ENCODE peak calls at places on chromosomes 11 and 22, in nine cellular contexts. One of them, this sample, is unnamed.

GRCh38 chr11:96098511-96099241 is 174.8 kb upstream of the MTMR2 start:
- DNase-seq in tibial artery: no peak
- DNase-seq in HCT116: no peak
- DNase-seq in B cell: no peak
- DNase-seq in heart right ventricle: no peak
- DNase-seq in keratinocyte: no peak
- DNase-seq in GM12865: no peak
- DNase-seq in body of pancreas: no peak
- DNase-seq in pancreas: peak
- DNase-seq in this sample: no peak

GRCh38 chr11:70367071-70367470 is 31.3 kb upstream of the CTTN start:
- DNase-seq in body of pancreas: no peak
- DNase-seq in tibial artery: no peak
- DNase-seq in B cell: no peak
- DNase-seq in pancreas: no peak
- DNase-seq in GM12865: no peak
- DNase-seq in heart right ventricle: no peak
- DNase-seq in HCT116: no peak
- DNase-seq in keratinocyte: no peak
- DNase-seq in this sample: peak

GRCh38 chr11:27688076-27688475 is 12.2 kb downstream of the BDNF start:
- DNase-seq in GM12865: no peak
- DNase-seq in keratinocyte: no peak
- DNase-seq in B cell: no peak
- DNase-seq in body of pancreas: no peak
- DNase-seq in HCT116: no peak
- DNase-seq in heart right ventricle: no peak
- DNase-seq in tibial artery: no peak
- DNase-seq in pancreas: no peak
- DNase-seq in this sample: no peak

GRCh38 chr11:13761250-13761649 is 92.8 kb downstream of the FAR1 start:
- DNase-seq in tibial artery: no peak
- DNase-seq in keratinocyte: no peak
- DNase-seq in HCT116: no peak
- DNase-seq in GM12865: no peak
- DNase-seq in heart right ventricle: no peak
- DNase-seq in pancreas: no peak
- DNase-seq in B cell: no peak
- DNase-seq in body of pancreas: no peak
- DNase-seq in this sample: no peak

GRCh38 chr11:132318421-132319157 is 948.2 kb downstream of the NTM start:
- DNase-seq in body of pancreas: no peak
- DNase-seq in GM12865: no peak
- DNase-seq in heart right ventricle: no peak
- DNase-seq in keratinocyte: no peak
- DNase-seq in tibial artery: no peak
- DNase-seq in pancreas: no peak
- DNase-seq in HCT116: no peak
- DNase-seq in B cell: no peak
- DNase-seq in this sample: no peak

GRCh38 chr22:42960146-42960509 is 54.8 kb downstream of the PACSIN2 start:
- DNase-seq in body of pancreas: no peak
- DNase-seq in heart right ventricle: no peak
- DNase-seq in B cell: no peak
- DNase-seq in keratinocyte: no peak
- DNase-seq in GM12865: no peak
- DNase-seq in pancreas: no peak
- DNase-seq in HCT116: no peak
- DNase-seq in tibial artery: no peak
- DNase-seq in this sample: no peak

GRCh38 chr11:129314381-129314780 is 61.3 kb upstream of the BARX2 start:
- DNase-seq in keratinocyte: no peak
- DNase-seq in HCT116: no peak
- DNase-seq in GM12865: no peak
- DNase-seq in tibial artery: no peak
- DNase-seq in B cell: no peak
- DNase-seq in heart right ventricle: no peak
- DNase-seq in body of pancreas: no peak
- DNase-seq in pancreas: no peak
- DNase-seq in this sample: no peak

GRCh38 chr11:108895579-108896480 is 231.0 kb downstream of the DDX10 start:
- DNase-seq in HCT116: no peak
- DNase-seq in body of pancreas: no peak
- DNase-seq in heart right ventricle: no peak
- DNase-seq in pancreas: no peak
- DNase-seq in tibial artery: no peak
- DNase-seq in GM12865: peak
- DNase-seq in B cell: peak
- DNase-seq in keratinocyte: no peak
- DNase-seq in this sample: no peak

GRCh38 chr11:9053631-9054030 is 37.8 kb downstream of the SCUBE2 start:
- DNase-seq in body of pancreas: no peak
- DNase-seq in heart right ventricle: no peak
- DNase-seq in B cell: no peak
- DNase-seq in HCT116: no peak
- DNase-seq in tibial artery: no peak
- DNase-seq in keratinocyte: no peak
- DNase-seq in pancreas: no peak
- DNase-seq in GM12865: no peak
- DNase-seq in this sample: no peak

GRCh38 chr11:104968365-104968855 is at the start of gene CASP4:
- DNase-seq in B cell: peak
- DNase-seq in tibial artery: no peak
- DNase-seq in pancreas: peak
- DNase-seq in keratinocyte: peak
- DNase-seq in heart right ventricle: no peak
- DNase-seq in GM12865: peak
- DNase-seq in HCT116: peak
- DNase-seq in body of pancreas: peak
- DNase-seq in this sample: no peak

GRCh38 chr11:2088746-2089535 is 50.2 kb downstream of the IGF2 start:
- DNase-seq in tibial artery: no peak
- DNase-seq in heart right ventricle: no peak
- DNase-seq in keratinocyte: no peak
- DNase-seq in body of pancreas: no peak
- DNase-seq in pancreas: no peak
- DNase-seq in HCT116: no peak
- DNase-seq in GM12865: no peak
- DNase-seq in B cell: no peak
- DNase-seq in this sample: peak

GRCh38 chr11:124865902-124866851 is 945 bp downstream of the ROBO3 start:
- DNase-seq in body of pancreas: peak
- DNase-seq in GM12865: peak
- DNase-seq in pancreas: peak
- DNase-seq in heart right ventricle: peak
- DNase-seq in B cell: peak
- DNase-seq in HCT116: no peak
- DNase-seq in tibial artery: no peak
- DNase-seq in keratinocyte: no peak
- DNase-seq in this sample: no peak

GRCh38 chr11:45918331-45918941 is 759 bp upstream of the PEX16 start:
- DNase-seq in pancreas: peak
- DNase-seq in keratinocyte: no peak
- DNase-seq in body of pancreas: peak
- DNase-seq in tibial artery: peak
- DNase-seq in B cell: peak
- DNase-seq in GM12865: peak
- DNase-seq in HCT116: no peak
- DNase-seq in heart right ventricle: peak
- DNase-seq in this sample: no peak

GRCh38 chr11:18188796-18189195 is 16.2 kb downstream of the MRGPRX4 start:
- DNase-seq in GM12865: no peak
- DNase-seq in HCT116: no peak
- DNase-seq in pancreas: no peak
- DNase-seq in keratinocyte: no peak
- DNase-seq in tibial artery: no peak
- DNase-seq in heart right ventricle: no peak
- DNase-seq in B cell: no peak
- DNase-seq in body of pancreas: no peak
- DNase-seq in this sample: peak

GRCh38 chr11:36162909-36163434 is 126.3 kb downstream of the COMMD9 start:
- DNase-seq in HCT116: no peak
- DNase-seq in pancreas: no peak
- DNase-seq in tibial artery: no peak
- DNase-seq in keratinocyte: no peak
- DNase-seq in heart right ventricle: peak
- DNase-seq in GM12865: no peak
- DNase-seq in body of pancreas: no peak
- DNase-seq in B cell: no peak
- DNase-seq in this sample: peak

GRCh38 chr11:114477946-114478537 is 38.8 kb downstream of the REXO2 start:
- DNase-seq in tibial artery: no peak
- DNase-seq in keratinocyte: no peak
- DNase-seq in body of pancreas: no peak
- DNase-seq in HCT116: no peak
- DNase-seq in heart right ventricle: no peak
- DNase-seq in pancreas: no peak
- DNase-seq in B cell: no peak
- DNase-seq in GM12865: no peak
- DNase-seq in this sample: no peak
- TF ChIP-seq CTCF in tibial artery: no peak
- TF ChIP-seq CTCF in keratinocyte: no peak
- TF ChIP-seq CTCF in body of pancreas: no peak
- TF ChIP-seq CTCF in HCT116: no peak
- TF ChIP-seq CTCF in heart right ventricle: no peak
- TF ChIP-seq CTCF in pancreas: no peak
- TF ChIP-seq CTCF in B cell: no peak
- TF ChIP-seq CTCF in GM12865: no peak
- TF ChIP-seq CTCF in this sample: no peak

DNA sequence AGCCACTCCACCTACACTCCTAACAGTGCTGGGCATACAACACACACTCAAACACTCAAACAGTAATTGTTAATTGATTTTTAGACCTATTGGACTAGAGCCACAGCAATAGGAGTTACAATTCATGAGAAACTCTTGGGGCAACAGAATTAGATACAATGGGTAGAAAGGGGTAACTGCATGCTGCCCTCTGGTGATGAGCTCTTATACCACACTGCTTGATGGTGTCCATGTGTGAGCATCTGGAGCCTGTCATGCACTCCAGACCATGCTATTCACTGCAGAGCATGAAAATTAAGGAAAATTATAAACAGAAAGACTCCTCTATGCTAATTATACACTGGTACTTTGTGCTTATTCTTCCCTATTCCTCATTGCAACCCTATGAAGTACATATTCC is 975.5 kb upstream of the CCDC90B start:
- DNase-seq in B cell: no peak
- DNase-seq in GM12865: peak
- DNase-seq in keratinocyte: no peak
- DNase-seq in body of pancreas: no peak
- DNase-seq in tibial artery: no peak
- DNase-seq in HCT116: no peak
- DNase-seq in heart right ventricle: no peak
- DNase-seq in pancreas: peak
- DNase-seq in this sample: no peak
- TF ChIP-seq CTCF in B cell: no peak
- TF ChIP-seq CTCF in GM12865: peak
- TF ChIP-seq CTCF in keratinocyte: peak
- TF ChIP-seq CTCF in body of pancreas: no peak
- TF ChIP-seq CTCF in tibial artery: no peak
- TF ChIP-seq CTCF in HCT116: no peak
- TF ChIP-seq CTCF in heart right ventricle: no peak
- TF ChIP-seq CTCF in pancreas: no peak
- TF ChIP-seq CTCF in this sample: no peak

DNA sequence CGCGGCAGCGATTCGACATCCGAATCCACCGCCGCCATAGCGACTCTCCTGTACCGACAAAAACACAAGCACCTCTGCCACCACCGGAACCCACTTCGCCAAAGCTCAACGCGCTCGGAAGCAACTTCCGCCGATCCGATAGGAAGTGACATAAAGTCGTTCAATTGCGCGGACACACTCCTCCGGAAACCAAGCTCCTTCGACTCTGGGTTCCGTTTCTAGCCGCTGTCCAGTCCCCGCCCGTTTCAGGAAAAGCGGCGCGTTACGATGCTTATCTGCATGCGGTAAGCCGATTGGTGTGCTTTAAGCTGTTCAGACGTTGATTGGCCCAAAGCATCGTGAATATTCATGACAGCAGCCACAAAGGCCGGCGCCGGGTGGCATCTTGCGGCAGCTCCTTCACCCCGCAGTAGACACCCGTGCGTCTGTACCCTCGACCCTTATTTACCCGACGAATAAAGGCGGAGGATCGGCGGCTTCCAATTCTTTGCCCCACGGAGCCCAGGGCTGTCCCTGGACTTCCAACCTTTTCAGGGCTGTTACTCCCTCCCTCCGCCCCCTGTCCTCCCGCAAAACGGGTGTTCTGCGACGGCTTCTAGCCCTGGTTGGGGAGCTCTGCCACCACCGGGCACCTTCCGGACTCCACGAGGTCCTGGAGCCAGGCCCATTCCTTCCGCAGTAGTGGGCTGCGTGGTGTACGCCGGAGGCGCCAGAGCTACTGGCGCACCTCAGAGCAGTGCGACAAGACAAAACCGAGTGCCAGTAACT is at the start of gene TUT1:
- DNase-seq in B cell: peak
- DNase-seq in pancreas: peak
- DNase-seq in GM12865: peak
- DNase-seq in body of pancreas: peak
- DNase-seq in tibial artery: peak
- DNase-seq in keratinocyte: peak
- DNase-seq in HCT116: peak
- DNase-seq in heart right ventricle: peak
- DNase-seq in this sample: peak
- TF ChIP-seq CTCF in B cell: no peak
- TF ChIP-seq CTCF in pancreas: no peak
- TF ChIP-seq CTCF in GM12865: no peak
- TF ChIP-seq CTCF in body of pancreas: no peak
- TF ChIP-seq CTCF in tibial artery: no peak
- TF ChIP-seq CTCF in keratinocyte: no peak
- TF ChIP-seq CTCF in HCT116: no peak
- TF ChIP-seq CTCF in heart right ventricle: no peak
- TF ChIP-seq CTCF in this sample: peak

GRCh38 chr11:32870676-32871075 is 21.9 kb upstream of the QSER1 start:
- DNase-seq in tibial artery: no peak
- DNase-seq in heart right ventricle: peak
- DNase-seq in keratinocyte: no peak
- DNase-seq in GM12865: peak
- DNase-seq in body of pancreas: no peak
- DNase-seq in pancreas: peak
- DNase-seq in B cell: no peak
- DNase-seq in HCT116: no peak
- DNase-seq in this sample: no peak
- TF ChIP-seq CTCF in tibial artery: no peak
- TF ChIP-seq CTCF in heart right ventricle: no peak
- TF ChIP-seq CTCF in keratinocyte: no peak
- TF ChIP-seq CTCF in GM12865: peak
- TF ChIP-seq CTCF in body of pancreas: no peak
- TF ChIP-seq CTCF in pancreas: no peak
- TF ChIP-seq CTCF in B cell: peak
- TF ChIP-seq CTCF in HCT116: peak
- TF ChIP-seq CTCF in this sample: peak

This sample was measured in osteocyte.